ENCODE peak calls at places on chromosomes 13 and 19, in five cellular contexts. P is GM12865, L is LoVo, B is left ventricle myocardium inferior, O is heart left ventricle. N is an unnamed sample.

GRCh38 chr13:48068952-48069351 is 26.0 kb downstream of the MED4 start:
- DNase-seq in P (no peak), L (no peak), B (no peak), O (no peak), N (no peak)

GRCh38 chr19:38557205-38557799 is 60.5 kb downstream of the MAP4K1 start:
- DNase-seq in P (peak; percentile 94), L (peak; percentile 70), B (no peak), O (no peak), N (peak; percentile 38)

GRCh38 chr13:27796544-27797227 is 4.4 kb downstream of the GSX1 start:
- DNase-seq in P (no peak), L (no peak), B (no peak), O (no peak), N (no peak)

GRCh38 chr13:74187564-74187963 is 53.4 kb upstream of the KLF12 start:
- DNase-seq in P (no peak), L (no peak), B (no peak), O (no peak), N (no peak)

GRCh38 chr19:601790-602189 is 12.1 kb downstream of the HCN2 start:
- DNase-seq in P (no peak), L (no peak), B (no peak), O (no peak), N (no peak)

GRCh38 chr13:77267362-77267761 is 59.5 kb downstream of the MYCBP2 start:
- DNase-seq in P (no peak), L (no peak), B (no peak), O (no peak), N (no peak)

GRCh38 chr13:69108486-69108885 is 999.1 kb upstream of the ATXN8OS start:
- DNase-seq in P (no peak), L (no peak), B (no peak), O (no peak), N (no peak)

GRCh38 chr13:110393761-110394160 is 86.7 kb downstream of the COL4A2 start:
- DNase-seq in P (no peak), L (no peak), B (no peak), O (no peak), N (no peak)

GRCh38 chr13:43874512-43875092 is 4.9 kb downstream of the CCDC122 start:
- DNase-seq in P (peak; percentile 12), L (peak; percentile 56), B (no peak), O (no peak), N (peak; percentile 57)

GRCh38 chr13:31044658-31045620 is 112.5 kb downstream of the TEX26 start:
- DNase-seq in P (peak; percentile 37), L (peak; percentile 65), B (no peak), O (no peak), N (no peak)

GRCh38 chr13:43220873-43221578 is 197.6 kb downstream of the DNAJC15 start:
- DNase-seq in P (no peak), L (no peak), B (no peak), O (no peak), N (no peak)

GRCh38 chr19:28185646-28186045 is 1027.3 kb downstream of the UQCRFS1 start:
- DNase-seq in P (no peak), L (no peak), B (no peak), O (no peak), N (no peak)

GRCh38 chr13:114219406-114219805 is 15.3 kb upstream of the CDC16 start:
- DNase-seq in P (no peak), L (no peak), B (no peak), O (no peak), N (no peak)

GRCh38 chr19:31269425-31270127 is 79.7 kb downstream of the TSHZ3 start:
- DNase-seq in P (no peak), L (no peak), B (no peak), O (no peak), N (no peak)

GRCh38 chr19:13838943-13839192 is 38.1 kb upstream of the NANOS3 start:
- DNase-seq in P (no peak), L (no peak), B (no peak), O (peak; percentile 93), N (no peak)

GRCh38 chr19:45884682-45885555 is 1.0 kb downstream of the IRF2BP1 start:
- DNase-seq in P (no peak), L (no peak), B (no peak), O (peak; percentile 22), N (no peak)

GRCh38 chr19:29835447-29835846 is 23.7 kb downstream of the CCNE1 start:
- DNase-seq in P (no peak), L (no peak), B (no peak), O (no peak), N (no peak)

GRCh38 chr13:48236528-48237353 is 3.7 kb downstream of the ITM2B start:
- DNase-seq in P (no peak), L (no peak), B (no peak), O (no peak), N (no peak)

GRCh38 chr13:112721198-112722104 is 31.6 kb downstream of the ATP11A start:
- DNase-seq in P (no peak), L (no peak), B (no peak), O (no peak), N (no peak)

GRCh38 chr19:34482380-34483250 is 1.1 kb downstream of the WTIP start:
- DNase-seq in P (no peak), L (no peak), B (no peak), O (no peak), N (no peak)

GRCh38 chr13:32045963-32046785 is 14.6 kb downstream of the FRY start:
- DNase-seq in P (peak; percentile 21), L (no peak), B (no peak), O (no peak), N (peak; percentile 76)

N was measured in OCI-LY7.